ENCODE peak calls at places on chromosomes 12 and 14, in four cellular contexts. T, U, F and Y are unnamed samples.
A peak's percentile ranks its signal among the peaks of the same experiment; 100 is the strongest.

GRCh38 chr12:5333096-5333495 is 98.8 kb upstream of the NTF3 start:
- ATAC-seq in T (no peak), U (no peak), F (no peak), Y (no peak)

GRCh38 chr14:64942531-64943111 is at the start of gene GPX2:
- ATAC-seq in T (no peak), U (peak; percentile 80), F (peak; percentile 35), Y (no peak)

GRCh38 chr12:58028294-58028693 is 86.9 kb downstream of the ATP23 start:
- ATAC-seq in T (no peak), U (no peak), F (no peak), Y (no peak)

GRCh38 chr14:92690171-92691011 is 58.0 kb downstream of the LGMN start:
- ATAC-seq in T (peak; percentile 66), U (peak; percentile 71), F (no peak), Y (no peak)

GRCh38 chr14:104115691-104116543 is 22.5 kb upstream of the KIF26A start:
- ATAC-seq in T (no peak), U (no peak), F (peak; percentile 5), Y (no peak)

GRCh38 chr12:70354777-70355176 is 11.3 kb upstream of the KCNMB4 start:
- ATAC-seq in T (no peak), U (no peak), F (no peak), Y (no peak)

GRCh38 chr12:7693793-7694192 is 1.8 kb downstream of the GDF3 start:
- ATAC-seq in T (no peak), U (no peak), F (peak; percentile 25), Y (no peak)

GRCh38 chr14:72519543-72519942 is 374.4 kb downstream of the DPF3 start:
- ATAC-seq in T (no peak), U (no peak), F (no peak), Y (no peak)

GRCh38 chr12:11785722-11786121 is 136.2 kb downstream of the ETV6 start:
- ATAC-seq in T (no peak), U (no peak), F (no peak), Y (peak; percentile 63)

GRCh38 chr12:20390846-20391245 is 22.5 kb downstream of the PDE3A start:
- ATAC-seq in T (no peak), U (no peak), F (no peak), Y (no peak)

GRCh38 chr12:94511506-94511905 is 51.8 kb upstream of the CEP83 start:
- ATAC-seq in T (no peak), U (no peak), F (no peak), Y (no peak)

GRCh38 chr14:50745401-50746058 is 77.4 kb upstream of the SAV1 start:
- ATAC-seq in T (no peak), U (no peak), F (no peak), Y (no peak)

GRCh38 chr14:105859717-105860614 is 333.6 kb downstream of the TMEM121 start:
- ATAC-seq in T (no peak), U (no peak), F (no peak), Y (no peak)

GRCh38 chr12:19922687-19923086 is 445.6 kb upstream of the PDE3A start:
- ATAC-seq in T (no peak), U (no peak), F (no peak), Y (no peak)

GRCh38 chr14:90554341-90554740 is 157.5 kb downstream of the CALM1 start:
- ATAC-seq in T (no peak), U (no peak), F (no peak), Y (peak; percentile 34)

GRCh38 chr12:114913871-114914801 is 230.2 kb upstream of the TBX3 start:
- ATAC-seq in T (peak; percentile 56), U (no peak), F (no peak), Y (no peak)

GRCh38 chr12:47222592-47222959 is 142.8 kb upstream of the AMIGO2 start:
- ATAC-seq in T (no peak), U (no peak), F (peak; percentile 70), Y (no peak)

GRCh38 chr14:30064454-30064853 is 136.8 kb upstream of the PRKD1 start:
- ATAC-seq in T (no peak), U (no peak), F (no peak), Y (no peak)

GRCh38 chr12:16175893-16176292 is 101.6 kb downstream of the SLC15A5 start:
- ATAC-seq in T (no peak), U (no peak), F (no peak), Y (peak; percentile 80)

GRCh38 chr12:43198608-43199007 is 353.4 kb downstream of the ADAMTS20 start:
- ATAC-seq in T (no peak), U (no peak), F (no peak), Y (no peak)

GRCh38 chr12:131944601-131945251 is 5.0 kb upstream of the EP400 start:
- ATAC-seq in T (no peak), U (no peak), F (no peak), Y (no peak)

GRCh38 chr12:74922642-74923041 is 287.0 kb downstream of the KCNC2 start:
- ATAC-seq in T (no peak), U (no peak), F (no peak), Y (no peak)

GRCh38 chr14:64388533-64389243 is 535 bp downstream of the MTHFD1 start:
- ATAC-seq in T (peak; percentile 11), U (peak; percentile 13), F (peak; percentile 1), Y (peak; percentile 3)

GRCh38 chr12:106780010-106780625 is 5.6 kb downstream of the RIC8B start:
- ATAC-seq in T (no peak), U (no peak), F (no peak), Y (no peak)

GRCh38 chr12:64270411-64270810 is 48.3 kb upstream of the KICS2 start:
- ATAC-seq in T (no peak), U (no peak), F (no peak), Y (no peak)

GRCh38 chr12:124655317-124656213 is 88.2 kb upstream of the NCOR2 start:
- ATAC-seq in T (peak; percentile 78), U (no peak), F (peak; percentile 54), Y (peak; percentile 60)
- H3K27ac ChIP-seq in T (peak overlapping the region; percentile 95), U (no peak overlapping the region), F (no peak overlapping the region), Y (peak overlapping the region; percentile 80)

DNA sequence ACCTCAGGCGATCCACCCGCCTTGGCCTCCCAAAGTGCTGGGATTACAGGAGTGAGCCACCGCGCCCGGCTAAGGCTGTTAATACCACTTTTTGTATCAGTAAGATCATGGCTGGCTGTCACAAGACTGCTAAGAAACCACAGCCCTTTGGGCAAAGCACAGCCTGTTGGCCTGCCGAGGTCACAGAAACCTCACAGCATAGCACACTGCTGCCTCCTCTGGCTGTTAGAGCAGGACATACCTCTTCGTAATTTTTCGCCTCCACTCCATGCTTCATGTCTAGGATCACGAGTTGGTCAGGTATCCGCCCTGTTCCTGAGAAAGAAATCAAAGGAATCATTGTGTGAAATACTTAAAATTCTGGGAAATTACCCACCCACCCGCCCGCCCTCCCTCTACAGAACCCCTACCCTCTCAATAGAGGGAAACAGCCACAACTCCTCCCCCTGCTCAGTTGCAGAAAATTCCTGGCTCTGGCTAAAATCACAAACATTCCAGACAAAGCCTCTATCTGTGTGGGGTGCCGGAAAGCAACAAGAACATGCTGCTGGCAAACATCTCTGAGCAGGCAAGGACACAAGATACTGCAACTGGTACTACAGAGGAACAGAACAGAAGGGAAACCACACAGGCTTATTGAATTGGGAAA is 20.7 kb upstream of the NEK9 start:
- ATAC-seq in T (no peak), U (peak; percentile 98), F (peak; percentile 98), Y (peak; percentile 87)
- TF ChIP-seq POLR2AphosphoS5 in T (no peak), U (no peak), F (no peak), Y (peak; percentile 74)

GRCh38 chr14:60655898-60656754 is 6.8 kb upstream of the SIX1 start:
- ATAC-seq in T (no peak), U (no peak), F (peak; percentile 1), Y (no peak)

GRCh38 chr14:60656755-60657608 is 7.7 kb upstream of the SIX1 start:
- ATAC-seq in T (peak; percentile 87), U (peak; percentile 91), F (peak; percentile 75), Y (peak; percentile 46)

GRCh38 chr14:60653709-60654161 is 4.5 kb upstream of the SIX1 start:
- ATAC-seq in T (no peak), U (no peak), F (no peak), Y (no peak)

GRCh38 chr14:60654303-60654925 is 5.1 kb upstream of the SIX1 start:
- ATAC-seq in T (no peak), U (no peak), F (no peak), Y (no peak)

DNA sequence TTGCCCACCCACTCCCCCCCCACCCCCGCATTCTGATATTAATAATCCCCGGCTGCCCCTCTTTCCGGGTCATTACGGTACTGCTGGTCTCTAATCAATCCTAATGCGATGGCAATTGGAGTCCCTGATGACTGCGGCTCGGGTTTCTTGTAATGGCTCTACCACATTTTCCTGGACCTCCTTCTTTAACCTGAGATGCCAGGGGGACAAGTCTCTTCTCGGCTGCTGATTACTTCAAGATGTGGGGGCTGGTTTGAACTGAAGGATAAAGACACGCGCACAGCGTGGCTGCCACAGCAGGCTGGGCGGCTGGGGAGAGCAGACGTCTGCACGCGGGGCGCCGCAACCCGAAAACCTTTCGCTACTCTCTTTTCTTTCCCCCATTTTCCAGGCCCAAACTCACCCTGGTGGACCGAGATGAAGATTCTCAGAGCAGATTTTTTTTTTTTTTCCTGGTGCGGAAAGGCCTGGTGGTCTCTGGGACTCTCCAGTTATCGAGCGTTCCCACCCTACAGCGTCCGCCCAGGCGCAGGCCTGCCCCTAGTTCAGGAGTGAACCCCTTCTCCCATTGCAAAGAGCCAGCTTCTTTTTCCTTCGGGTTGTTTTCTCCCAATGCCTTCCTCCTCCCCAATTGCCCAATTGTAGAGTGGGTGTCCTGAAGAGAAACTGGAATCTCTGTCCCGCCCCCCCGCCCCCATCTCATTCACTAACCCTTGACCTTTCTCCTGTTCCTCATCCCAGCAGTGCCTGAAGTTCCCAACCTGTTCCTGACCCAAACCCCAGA is 6.0 kb upstream of the SIX1 start:
- ATAC-seq in T (no peak), U (no peak), F (peak; percentile 2), Y (no peak)
- H3K4me3 ChIP-seq in T (no peak overlapping the region), U (no peak overlapping the region), F (peak overlapping the region; percentile 72), Y (no peak overlapping the region)

GRCh38 chr14:69842671-69843407 is 36.4 kb upstream of the SMOC1 start:
- ATAC-seq in T (no peak), U (peak; percentile 60), F (peak; percentile 55), Y (no peak)

GRCh38 chr14:69845050-69845581 is 34.1 kb upstream of the SMOC1 start:
- ATAC-seq in T (no peak), U (no peak), F (no peak), Y (no peak)

GRCh38 chr14:69844171-69844570 is 35.0 kb upstream of the SMOC1 start:
- ATAC-seq in T (no peak), U (no peak), F (no peak), Y (no peak)

GRCh38 chr14:69839017-69839416 is 40.2 kb upstream of the SMOC1 start:
- ATAC-seq in T (no peak), U (peak; percentile 53), F (no peak), Y (no peak)

GRCh38 chr14:69839661-69840060 is 39.6 kb upstream of the SMOC1 start:
- ATAC-seq in T (no peak), U (no peak), F (no peak), Y (no peak)
- H3K27ac ChIP-seq in T (no peak overlapping the region), U (no peak overlapping the region), F (no peak overlapping the region), Y (no peak overlapping the region)

GRCh38 chr12:77734489-77734888 is 96.2 kb upstream of the NAV3 start:
- ATAC-seq in T (no peak), U (no peak), F (no peak), Y (peak; percentile 57)
- TF ChIP-seq POLR2AphosphoS5 in T (no peak), U (no peak), F (no peak), Y (no peak)

DNA sequence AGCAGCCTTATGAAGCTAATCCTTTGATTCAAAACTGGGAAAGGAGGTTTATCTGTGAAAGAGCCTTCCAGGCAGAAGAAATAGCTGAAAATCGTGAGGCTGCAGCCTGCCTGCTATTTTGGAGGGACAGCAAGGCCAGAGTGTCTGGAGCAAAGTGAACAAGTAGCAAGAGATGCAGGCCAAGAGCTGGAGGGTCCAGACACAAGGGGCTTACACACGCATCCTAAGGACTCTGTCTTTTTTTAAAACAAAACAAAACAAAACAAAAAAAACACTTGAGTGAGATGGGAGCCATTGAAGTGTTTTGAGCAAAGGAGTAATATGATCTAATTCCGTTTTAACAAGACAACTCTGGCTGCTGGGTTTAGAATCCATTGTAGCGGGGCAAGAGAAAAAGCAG is 76.4 kb upstream of the BCAT1 start:
- ATAC-seq in T (no peak), U (no peak), F (peak; percentile 56), Y (no peak)
- H3K4me3 ChIP-seq in T (no peak overlapping the region), U (no peak overlapping the region), F (no peak overlapping the region), Y (no peak overlapping the region)